ENCODE peak calls at places on chromosomes 11 and 22, in four cellular contexts. One of them, this sample, is unnamed.

GRCh38 chr11:78961186-78961782 is 386.6 kb upstream of the NARS2 start:
- DNase-seq in globus pallidus: peak
- DNase-seq in NCI-H2227 treated with DMSO at 0.1 percent for 48 hours: no peak
- DNase-seq in H9: peak
- DNase-seq in this sample: peak

GRCh38 chr11:34570584-34570983 is 50.3 kb upstream of the EHF start:
- DNase-seq in globus pallidus: no peak
- DNase-seq in NCI-H2227 treated with DMSO at 0.1 percent for 48 hours: no peak
- DNase-seq in H9: no peak
- DNase-seq in this sample: no peak

GRCh38 chr11:70307176-70307575 is 36.7 kb downstream of the PPFIA1 start:
- DNase-seq in NCI-H2227 treated with DMSO at 0.1 percent for 48 hours: no peak
- DNase-seq in H9: no peak
- DNase-seq in globus pallidus: no peak
- DNase-seq in this sample: no peak

GRCh38 chr22:47160141-47160541 is 397.7 kb downstream of the TBC1D22A start:
- DNase-seq in globus pallidus: no peak
- DNase-seq in NCI-H2227 treated with DMSO at 0.1 percent for 48 hours: no peak
- DNase-seq in H9: no peak
- DNase-seq in this sample: no peak

GRCh38 chr22:47762141-47762540 is 999.7 kb downstream of the TBC1D22A start:
- DNase-seq in globus pallidus: no peak
- DNase-seq in H9: no peak
- DNase-seq in NCI-H2227 treated with DMSO at 0.1 percent for 48 hours: no peak
- DNase-seq in this sample: no peak

GRCh38 chr22:37259540-37260029 is 15.5 kb upstream of the RAC2 start:
- DNase-seq in H9: peak
- DNase-seq in NCI-H2227 treated with DMSO at 0.1 percent for 48 hours: no peak
- DNase-seq in globus pallidus: no peak
- DNase-seq in this sample: no peak

GRCh38 chr11:64298966-64299846 is 952 bp upstream of the CATSPERZ start:
- DNase-seq in globus pallidus: peak
- DNase-seq in NCI-H2227 treated with DMSO at 0.1 percent for 48 hours: no peak
- DNase-seq in H9: no peak
- DNase-seq in this sample: no peak

GRCh38 chr11:23554002-23554401 is 693.7 kb upstream of the CCDC179 start:
- DNase-seq in globus pallidus: no peak
- DNase-seq in NCI-H2227 treated with DMSO at 0.1 percent for 48 hours: no peak
- DNase-seq in H9: no peak
- DNase-seq in this sample: no peak

GRCh38 chr22:22684605-22685561 is 40.5 kb downstream of the GGTLC2 start:
- DNase-seq in NCI-H2227 treated with DMSO at 0.1 percent for 48 hours: no peak
- DNase-seq in globus pallidus: no peak
- DNase-seq in H9: peak
- DNase-seq in this sample: no peak

GRCh38 chr11:60954421-60954820 is 2.4 kb upstream of the SLC15A3 start:
- DNase-seq in globus pallidus: no peak
- DNase-seq in NCI-H2227 treated with DMSO at 0.1 percent for 48 hours: no peak
- DNase-seq in H9: no peak
- DNase-seq in this sample: no peak

GRCh38 chr11:111445586-111445985 is 66.5 kb upstream of the POU2AF1 start:
- DNase-seq in H9: no peak
- DNase-seq in globus pallidus: no peak
- DNase-seq in NCI-H2227 treated with DMSO at 0.1 percent for 48 hours: no peak
- DNase-seq in this sample: no peak

GRCh38 chr11:65897020-65897471 is 3.1 kb downstream of the FOSL1 start:
- DNase-seq in H9: no peak
- DNase-seq in NCI-H2227 treated with DMSO at 0.1 percent for 48 hours: no peak
- DNase-seq in globus pallidus: no peak
- DNase-seq in this sample: no peak

GRCh38 chr22:22452211-22452610 is 56.3 kb downstream of the ZNF280B start:
- DNase-seq in globus pallidus: no peak
- DNase-seq in NCI-H2227 treated with DMSO at 0.1 percent for 48 hours: no peak
- DNase-seq in H9: no peak
- DNase-seq in this sample: no peak

GRCh38 chr11:112297248-112297866 is 36.7 kb upstream of the PLET1 start:
- DNase-seq in globus pallidus: no peak
- DNase-seq in NCI-H2227 treated with DMSO at 0.1 percent for 48 hours: no peak
- DNase-seq in H9: no peak
- DNase-seq in this sample: no peak

GRCh38 chr11:77095551-77096490 is 6.8 kb upstream of the OMP start:
- DNase-seq in globus pallidus: no peak
- DNase-seq in NCI-H2227 treated with DMSO at 0.1 percent for 48 hours: no peak
- DNase-seq in H9: no peak
- DNase-seq in this sample: no peak

GRCh38 chr22:36546932-36547331 is 18.0 kb upstream of the EIF3D start:
- DNase-seq in NCI-H2227 treated with DMSO at 0.1 percent for 48 hours: no peak
- DNase-seq in H9: no peak
- DNase-seq in globus pallidus: no peak
- DNase-seq in this sample: no peak

GRCh38 chr11:113723706-113724246 is 17.7 kb upstream of the TMPRSS5 start:
- DNase-seq in H9: no peak
- DNase-seq in globus pallidus: no peak
- DNase-seq in NCI-H2227 treated with DMSO at 0.1 percent for 48 hours: no peak
- DNase-seq in this sample: no peak

GRCh38 chr11:119896387-119897045 is 167.5 kb upstream of the NECTIN1 start:
- DNase-seq in H9: no peak
- DNase-seq in globus pallidus: no peak
- DNase-seq in NCI-H2227 treated with DMSO at 0.1 percent for 48 hours: no peak
- DNase-seq in this sample: no peak

GRCh38 chr11:83072689-83073242 is 1.1 kb upstream of the RAB30 start:
- DNase-seq in H9: no peak
- DNase-seq in globus pallidus: no peak
- DNase-seq in NCI-H2227 treated with DMSO at 0.1 percent for 48 hours: no peak
- DNase-seq in this sample: no peak